ENCODE peak calls at places on chromosomes 2 and 18, in four cellular contexts. D, U, O and Z are unnamed samples.

GRCh38 chr18:24398515-24398914 is 891 bp upstream of the OSBPL1A start:
- DNase-seq in O (no peak), U (peak; percentile 74), D (no peak), Z (peak; percentile 83)

GRCh38 chr2:36366491-36367120 is 11.0 kb downstream of the CRIM1 start:
- DNase-seq in O (no peak), D (no peak), U (no peak), Z (peak; percentile 60)

GRCh38 chr2:229249536-229249935 is 21.6 kb downstream of the PID1 start:
- DNase-seq in O (no peak), D (no peak), U (peak; percentile 43), Z (no peak)

GRCh38 chr2:11305958-11306357 is 38.5 kb downstream of the ROCK2 start:
- DNase-seq in O (no peak), D (no peak), U (peak; percentile 19), Z (peak; percentile 77)

GRCh38 chr18:6487968-6488367 is 73.3 kb upstream of the L3MBTL4 start:
- DNase-seq in O (no peak), D (no peak), U (no peak), Z (no peak)

GRCh38 chr2:157055660-157056199 is 201.8 kb upstream of the GALNT5 start:
- DNase-seq in O (no peak), D (peak; percentile 25), U (peak; percentile 49), Z (peak; percentile 42)

GRCh38 chr2:83528746-83529145 is 930.3 kb downstream of the SUCLG1 start:
- DNase-seq in O (peak; percentile 17), U (no peak), D (no peak), Z (no peak)

GRCh38 chr2:46497726-46498125 is 18.4 kb downstream of the TMEM247 start:
- DNase-seq in D (no peak), O (no peak), U (no peak), Z (no peak)

GRCh38 chr2:26148501-26148900 is 24.4 kb upstream of the GAREM2 start:
- DNase-seq in O (no peak), U (no peak), D (no peak), Z (no peak)

GRCh38 chr2:866009-866680 is 84.5 kb upstream of the SNTG2 start:
- DNase-seq in U (no peak), D (no peak), O (peak; percentile 96), Z (no peak)

GRCh38 chr2:29206941-29207340 is 91.7 kb downstream of the CLIP4 start:
- DNase-seq in O (no peak), U (no peak), D (no peak), Z (no peak)

GRCh38 chr2:64838817-64839216 is 150.4 kb upstream of the SLC1A4 start:
- DNase-seq in D (no peak), O (no peak), U (peak; percentile 97), Z (peak; percentile 97)